ENCODE peak calls at places on chromosome 10, in eight cellular contexts. G is pancreas; M is brain microvascular endothelial cell; Q is left cardiac atrium; S is iPS DF 19.7; N is AG08395; H is activated naive CD8-positive, alpha-beta T cell treated with anti-CD3 and anti-CD28 coated beads, Interleukin-2, amount 50 U/mL, for 24 hours; P is GM03348. J is an unnamed sample.

GRCh38 chr10:18351426-18351825 is 211.2 kb downstream of the CACNB2 start:
- DNase-seq in G (no peak), M (no peak), Q (no peak), S (no peak), N (no peak), H (no peak), P (no peak), J (no peak)

GRCh38 chr10:112919721-112920120 is 30.3 kb upstream of the TCF7L2 start:
- DNase-seq in G (no peak), M (peak), Q (no peak), S (no peak), N (peak), H (no peak), P (peak), J (peak)

GRCh38 chr10:124896751-124897150 is 45.2 kb upstream of the ZRANB1 start:
- DNase-seq in G (no peak), M (no peak), Q (no peak), S (no peak), N (no peak), H (no peak), P (no peak), J (no peak)

GRCh38 chr10:23037561-23037960 is 57.8 kb upstream of the MSRB2 start:
- DNase-seq in G (no peak), M (no peak), Q (no peak), S (no peak), N (no peak), H (no peak), P (no peak), J (no peak)

GRCh38 chr10:11236234-11236633 is 218.6 kb downstream of the CELF2 start:
- DNase-seq in G (no peak), M (no peak), Q (no peak), S (no peak), N (no peak), H (no peak), P (no peak), J (no peak)

GRCh38 chr10:114041166-114041565 is 2.5 kb upstream of the ADRB1 start:
- DNase-seq in G (no peak), M (no peak), Q (no peak), S (no peak), N (no peak), H (no peak), P (no peak), J (no peak)

GRCh38 chr10:92690211-92691041 is 671 bp downstream of the HHEX start:
- DNase-seq in G (peak), M (peak), Q (peak), S (no peak), N (no peak), H (peak), P (peak), J (peak)

GRCh38 chr10:22252801-22253577 is 35.2 kb upstream of the EBLN1 start:
- DNase-seq in G (peak), M (no peak), Q (peak), S (no peak), N (peak), H (peak), P (peak), J (peak)

GRCh38 chr10:132255489-132256344 is 52.0 kb downstream of the STK32C start:
- DNase-seq in G (no peak), M (no peak), Q (no peak), S (no peak), N (no peak), H (no peak), P (no peak), J (peak)

GRCh38 chr10:62467509-62467908 is 93.3 kb downstream of the ZNF365 start:
- DNase-seq in G (no peak), M (peak), Q (no peak), S (no peak), N (peak), H (no peak), P (peak), J (peak)

GRCh38 chr10:132292972-132293415 is 14.8 kb downstream of the STK32C start:
- DNase-seq in G (peak), M (no peak), Q (peak), S (no peak), N (no peak), H (no peak), P (no peak), J (no peak)

GRCh38 chr10:73141603-73142002 is 26.2 kb downstream of the ECD start:
- DNase-seq in G (no peak), M (no peak), Q (no peak), S (no peak), N (no peak), H (no peak), P (no peak), J (no peak)

GRCh38 chr10:77919713-77920108 is 6.8 kb downstream of the DLG5 start:
- DNase-seq in G (no peak), M (peak), Q (no peak), S (no peak), N (peak), H (no peak), P (peak), J (peak)

GRCh38 chr10:90047243-90047729 is 345.9 kb downstream of the KIF20B start:
- DNase-seq in G (no peak), M (no peak), Q (no peak), S (no peak), N (no peak), H (no peak), P (no peak), J (no peak)

GRCh38 chr10:95346715-95347401 is 56.1 kb upstream of the PDLIM1 start:
- DNase-seq in G (no peak), M (no peak), Q (no peak), S (peak), N (no peak), H (no peak), P (no peak), J (no peak)

GRCh38 chr10:70272925-70273316 is 10.9 kb downstream of the NPFFR1 start:
- DNase-seq in G (no peak), M (no peak), Q (no peak), S (no peak), N (peak), H (no peak), P (peak), J (no peak)

GRCh38 chr10:12067336-12067735 is 1.4 kb upstream of the DHTKD1 start:
- DNase-seq in G (no peak), M (peak), Q (no peak), S (no peak), N (peak), H (no peak), P (peak), J (peak)

GRCh38 chr10:7945025-7945424 is 109.5 kb upstream of the GATA3 start:
- DNase-seq in G (no peak), M (no peak), Q (no peak), S (no peak), N (no peak), H (no peak), P (no peak), J (no peak)

GRCh38 chr10:127406018-127406550 is 143.0 kb upstream of the NPS start:
- DNase-seq in G (no peak), M (no peak), Q (no peak), S (no peak), N (no peak), H (no peak), P (no peak), J (no peak)

GRCh38 chr10:79143879-79144278 is 75.1 kb downstream of the ZMIZ1 start:
- DNase-seq in G (no peak), M (no peak), Q (no peak), S (no peak), N (no peak), H (no peak), P (no peak), J (no peak)

J was measured in osteoblast.